ENCODE peak calls at places on chromosomes 3 and 15, in seven cellular contexts. One of them, this sample, is unnamed. For H3K4me1, the result is how much of the 10 kb centered on the place peaks cover.

GRCh38 chr15:38252481-38253311 is at the start of gene SPRED1:
- DNase-seq in esophagus muscularis mucosa: no peak
- DNase-seq in GM23338: peak
- DNase-seq in stomach: peak
- DNase-seq in HCT116: no peak
- DNase-seq in mammary epithelial cell: peak
- DNase-seq in OCI-LY7: peak
- DNase-seq in this sample: peak

GRCh38 chr3:194880940-194881925 is 195.6 kb downstream of the FAM43A start:
- DNase-seq in esophagus muscularis mucosa: peak
- DNase-seq in GM23338: no peak
- DNase-seq in stomach: peak
- DNase-seq in HCT116: no peak
- DNase-seq in mammary epithelial cell: no peak
- DNase-seq in OCI-LY7: no peak
- DNase-seq in this sample: no peak

GRCh38 chr15:77839431-77839830 is 206.7 kb upstream of the LINGO1 start:
- DNase-seq in esophagus muscularis mucosa: no peak
- DNase-seq in GM23338: no peak
- DNase-seq in stomach: no peak
- DNase-seq in HCT116: no peak
- DNase-seq in mammary epithelial cell: no peak
- DNase-seq in OCI-LY7: no peak
- DNase-seq in this sample: no peak

GRCh38 chr3:114846252-114846651 is 300.8 kb downstream of the ZBTB20 start:
- DNase-seq in esophagus muscularis mucosa: no peak
- DNase-seq in GM23338: no peak
- DNase-seq in stomach: no peak
- DNase-seq in HCT116: no peak
- DNase-seq in mammary epithelial cell: no peak
- DNase-seq in OCI-LY7: no peak
- DNase-seq in this sample: no peak

GRCh38 chr15:98785796-98786581 is 137.7 kb downstream of the IGF1R start:
- DNase-seq in esophagus muscularis mucosa: no peak
- DNase-seq in GM23338: peak
- DNase-seq in stomach: peak
- DNase-seq in HCT116: no peak
- DNase-seq in mammary epithelial cell: no peak
- DNase-seq in OCI-LY7: no peak
- DNase-seq in this sample: no peak

GRCh38 chr3:50539887-50540286 is 27.7 kb downstream of the C3orf18 start:
- DNase-seq in esophagus muscularis mucosa: no peak
- DNase-seq in GM23338: no peak
- DNase-seq in stomach: no peak
- DNase-seq in HCT116: no peak
- DNase-seq in mammary epithelial cell: peak
- DNase-seq in OCI-LY7: no peak
- DNase-seq in this sample: no peak

GRCh38 chr3:45677841-45678240 is 11.4 kb upstream of the SACM1L start:
- DNase-seq in esophagus muscularis mucosa: no peak
- DNase-seq in GM23338: no peak
- DNase-seq in stomach: no peak
- DNase-seq in HCT116: no peak
- DNase-seq in mammary epithelial cell: no peak
- DNase-seq in OCI-LY7: no peak
- DNase-seq in this sample: no peak

GRCh38 chr3:171757377-171758034 is 52.8 kb downstream of the PLD1 start:
- DNase-seq in esophagus muscularis mucosa: no peak
- DNase-seq in GM23338: no peak
- DNase-seq in stomach: no peak
- DNase-seq in HCT116: no peak
- DNase-seq in mammary epithelial cell: peak
- DNase-seq in OCI-LY7: no peak
- DNase-seq in this sample: no peak

GRCh38 chr3:133996996-133997395 is 32.7 kb downstream of the SLCO2A1 start:
- DNase-seq in esophagus muscularis mucosa: no peak
- DNase-seq in GM23338: no peak
- DNase-seq in stomach: no peak
- DNase-seq in HCT116: no peak
- DNase-seq in mammary epithelial cell: no peak
- DNase-seq in OCI-LY7: no peak
- DNase-seq in this sample: no peak

GRCh38 chr3:146640955-146641867 is 36.1 kb upstream of the PLSCR5 start:
- DNase-seq in esophagus muscularis mucosa: no peak
- DNase-seq in GM23338: peak
- DNase-seq in stomach: no peak
- DNase-seq in HCT116: peak
- DNase-seq in mammary epithelial cell: peak
- DNase-seq in OCI-LY7: peak
- DNase-seq in this sample: peak

GRCh38 chr3:117144832-117145231 is 435.3 kb downstream of the TUSC7 start:
- DNase-seq in esophagus muscularis mucosa: no peak
- DNase-seq in GM23338: no peak
- DNase-seq in stomach: no peak
- DNase-seq in HCT116: no peak
- DNase-seq in mammary epithelial cell: no peak
- DNase-seq in OCI-LY7: no peak
- DNase-seq in this sample: no peak

GRCh38 chr3:149655826-149656599 is 1.8 kb downstream of the WWTR1 start:
- DNase-seq in esophagus muscularis mucosa: no peak
- DNase-seq in GM23338: no peak
- DNase-seq in stomach: no peak
- DNase-seq in HCT116: no peak
- DNase-seq in mammary epithelial cell: no peak
- DNase-seq in OCI-LY7: no peak
- DNase-seq in this sample: no peak

GRCh38 chr3:41307065-41307464 is 107.8 kb downstream of the CTNNB1 start:
- DNase-seq in esophagus muscularis mucosa: no peak
- DNase-seq in GM23338: no peak
- DNase-seq in stomach: no peak
- DNase-seq in HCT116: no peak
- DNase-seq in mammary epithelial cell: no peak
- DNase-seq in OCI-LY7: no peak
- DNase-seq in this sample: no peak

GRCh38 chr3:64048631-64049061 is 25.4 kb upstream of the PSMD6 start:
- DNase-seq in esophagus muscularis mucosa: no peak
- DNase-seq in GM23338: peak
- DNase-seq in stomach: no peak
- DNase-seq in HCT116: no peak
- DNase-seq in mammary epithelial cell: no peak
- DNase-seq in OCI-LY7: no peak
- DNase-seq in this sample: no peak

GRCh38 chr3:17639257-17639656 is 103.2 kb downstream of the TBC1D5 start:
- DNase-seq in esophagus muscularis mucosa: no peak
- DNase-seq in GM23338: no peak
- DNase-seq in stomach: no peak
- DNase-seq in HCT116: peak
- DNase-seq in mammary epithelial cell: peak
- DNase-seq in OCI-LY7: no peak
- DNase-seq in this sample: no peak

GRCh38 chr3:168096210-168096795 is 579 bp upstream of the GOLIM4 start:
- DNase-seq in esophagus muscularis mucosa: peak
- DNase-seq in GM23338: peak
- DNase-seq in stomach: peak
- DNase-seq in HCT116: peak
- DNase-seq in mammary epithelial cell: peak
- DNase-seq in OCI-LY7: peak
- DNase-seq in this sample: peak

GRCh38 chr3:16849795-16850194 is 35.0 kb upstream of the PLCL2 start:
- DNase-seq in esophagus muscularis mucosa: no peak
- DNase-seq in GM23338: no peak
- DNase-seq in stomach: no peak
- DNase-seq in HCT116: no peak
- DNase-seq in mammary epithelial cell: no peak
- DNase-seq in OCI-LY7: no peak
- DNase-seq in this sample: no peak

GRCh38 chr3:184361932-184362667 is 590 bp downstream of the POLR2H start:
- DNase-seq in esophagus muscularis mucosa: peak
- DNase-seq in GM23338: peak
- DNase-seq in stomach: peak
- DNase-seq in HCT116: peak
- DNase-seq in mammary epithelial cell: peak
- DNase-seq in OCI-LY7: peak
- DNase-seq in this sample: no peak

GRCh38 chr3:24005669-24006068 is 60.6 kb downstream of the NR1D2 start:
- DNase-seq in esophagus muscularis mucosa: no peak
- DNase-seq in GM23338: no peak
- DNase-seq in stomach: no peak
- DNase-seq in HCT116: no peak
- DNase-seq in mammary epithelial cell: no peak
- DNase-seq in OCI-LY7: no peak
- DNase-seq in this sample: no peak

GRCh38 chr15:60255390-60255789 is 142.4 kb downstream of the ANXA2 start:
- DNase-seq in esophagus muscularis mucosa: no peak
- DNase-seq in GM23338: no peak
- DNase-seq in stomach: no peak
- DNase-seq in HCT116: peak
- DNase-seq in mammary epithelial cell: peak
- DNase-seq in OCI-LY7: no peak
- DNase-seq in this sample: no peak

GRCh38 chr3:128385080-128385832 is 81.4 kb downstream of the DNAJB8 start:
- DNase-seq in esophagus muscularis mucosa: no peak
- DNase-seq in GM23338: no peak
- DNase-seq in stomach: peak
- DNase-seq in HCT116: no peak
- DNase-seq in mammary epithelial cell: no peak
- DNase-seq in OCI-LY7: no peak
- DNase-seq in this sample: peak

GRCh38 chr15:99424978-99425665 is 140.7 kb upstream of the MEF2A start:
- DNase-seq in esophagus muscularis mucosa: no peak
- DNase-seq in GM23338: no peak
- DNase-seq in stomach: no peak
- DNase-seq in HCT116: no peak
- DNase-seq in mammary epithelial cell: peak
- DNase-seq in OCI-LY7: no peak
- DNase-seq in this sample: no peak

GRCh38 chr3:182969277-182969676 is 11.1 kb downstream of the DCUN1D1 start:
- DNase-seq in esophagus muscularis mucosa: no peak
- DNase-seq in GM23338: no peak
- DNase-seq in stomach: no peak
- DNase-seq in HCT116: no peak
- DNase-seq in mammary epithelial cell: peak
- DNase-seq in OCI-LY7: no peak
- DNase-seq in this sample: no peak

GRCh38 chr3:124529826-124530571 is 200.3 kb upstream of the UMPS start:
- DNase-seq in esophagus muscularis mucosa: no peak
- DNase-seq in GM23338: peak
- DNase-seq in stomach: no peak
- DNase-seq in HCT116: no peak
- DNase-seq in mammary epithelial cell: peak
- DNase-seq in OCI-LY7: no peak
- DNase-seq in this sample: no peak

DNA sequence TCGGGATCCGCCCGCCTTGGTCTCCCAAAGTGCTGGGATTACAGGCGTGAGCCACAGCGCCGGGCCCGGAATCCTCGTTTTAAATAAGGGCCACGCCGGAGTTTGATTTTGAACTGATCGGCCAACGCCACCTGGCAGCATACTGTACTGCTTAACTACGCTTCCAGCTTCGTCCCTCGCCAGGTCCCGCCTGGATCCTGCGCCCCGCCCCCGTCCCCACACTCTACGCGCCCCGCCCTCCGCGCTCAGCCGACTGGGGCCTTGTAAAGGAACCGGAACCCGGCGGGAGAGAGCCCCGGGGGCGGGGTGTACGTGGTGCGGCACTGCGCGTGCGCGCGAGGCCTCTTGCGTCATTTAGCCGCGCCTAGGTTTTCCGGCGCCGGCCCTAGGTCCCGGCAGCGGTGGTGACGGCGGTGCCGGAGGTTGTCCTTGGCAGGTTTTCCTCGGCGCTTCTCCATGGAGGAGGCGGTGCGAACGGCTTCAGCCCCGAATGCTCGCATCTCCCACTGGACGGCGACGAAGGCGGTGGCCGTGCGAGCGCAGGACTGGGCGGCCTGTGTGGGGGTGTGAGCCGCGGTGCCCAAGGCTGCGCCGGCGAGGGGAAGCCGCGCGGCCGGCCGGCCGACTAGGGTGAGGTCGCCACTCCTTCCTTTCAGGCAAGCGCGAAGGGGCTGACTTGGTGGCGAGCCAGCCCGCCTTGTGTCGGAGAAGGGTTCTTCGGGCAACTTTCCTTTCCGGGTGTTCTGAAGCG is at the start of gene NIPA2:
- DNase-seq in esophagus muscularis mucosa: peak
- DNase-seq in GM23338: peak
- DNase-seq in stomach: peak
- DNase-seq in HCT116: peak
- DNase-seq in mammary epithelial cell: peak
- DNase-seq in OCI-LY7: peak
- DNase-seq in this sample: peak
- TF ChIP-seq CTCF in esophagus muscularis mucosa: no peak
- TF ChIP-seq CTCF in GM23338: no peak
- TF ChIP-seq CTCF in stomach: no peak
- TF ChIP-seq CTCF in HCT116: no peak
- TF ChIP-seq CTCF in mammary epithelial cell: no peak
- TF ChIP-seq CTCF in OCI-LY7: no peak
- TF ChIP-seq CTCF in this sample: peak

GRCh38 chr3:129558076-129558771 is 15.2 kb downstream of the H1-8 start:
- DNase-seq in esophagus muscularis mucosa: no peak
- DNase-seq in GM23338: no peak
- DNase-seq in stomach: no peak
- DNase-seq in HCT116: no peak
- DNase-seq in mammary epithelial cell: no peak
- DNase-seq in OCI-LY7: no peak
- DNase-seq in this sample: no peak
- H3K4me1 ChIP-seq in esophagus muscularis mucosa: half or more
- H3K4me1 ChIP-seq in GM23338: under half
- H3K4me1 ChIP-seq in stomach: half or more
- H3K4me1 ChIP-seq in HCT116: under half
- H3K4me1 ChIP-seq in mammary epithelial cell: under half
- H3K4me1 ChIP-seq in OCI-LY7: half or more
- H3K4me1 ChIP-seq in this sample: under half

DNA sequence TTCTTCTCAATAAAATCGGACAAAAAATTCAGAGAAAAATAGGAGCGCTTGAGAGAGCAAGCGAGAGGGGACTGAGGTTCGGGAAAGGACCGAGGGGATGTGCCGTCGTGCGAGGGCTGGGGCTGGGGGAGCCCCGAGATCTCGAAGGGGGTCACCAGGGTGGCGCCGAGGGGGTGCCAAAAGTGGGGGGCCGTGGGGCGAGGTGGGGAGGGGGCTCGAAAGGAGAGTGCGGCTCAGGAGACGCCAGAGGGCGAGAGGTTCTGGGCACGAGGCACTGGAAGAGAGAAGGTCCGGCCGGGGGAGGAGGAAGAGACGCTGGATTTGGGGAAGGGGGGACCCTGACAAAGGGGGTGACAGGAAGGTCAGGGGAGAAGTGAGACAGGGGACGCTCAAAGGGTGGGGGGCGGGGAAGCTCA is 783 bp downstream of the IGF2BP2 start:
- DNase-seq in esophagus muscularis mucosa: no peak
- DNase-seq in GM23338: peak
- DNase-seq in stomach: peak
- DNase-seq in HCT116: no peak
- DNase-seq in mammary epithelial cell: peak
- DNase-seq in OCI-LY7: no peak
- DNase-seq in this sample: peak
- H3K4me3 ChIP-seq in esophagus muscularis mucosa: peak
- H3K4me3 ChIP-seq in GM23338: peak
- H3K4me3 ChIP-seq in stomach: peak
- H3K4me3 ChIP-seq in HCT116: peak
- H3K4me3 ChIP-seq in mammary epithelial cell: peak
- H3K4me3 ChIP-seq in OCI-LY7: peak
- H3K4me3 ChIP-seq in this sample: peak

GRCh38 chr3:27022096-27022761 is 347.0 kb downstream of the NEK10 start:
- DNase-seq in esophagus muscularis mucosa: no peak
- DNase-seq in GM23338: peak
- DNase-seq in stomach: no peak
- DNase-seq in HCT116: no peak
- DNase-seq in mammary epithelial cell: no peak
- DNase-seq in OCI-LY7: no peak
- DNase-seq in this sample: no peak
- TF ChIP-seq CTCF in esophagus muscularis mucosa: no peak
- TF ChIP-seq CTCF in GM23338: peak
- TF ChIP-seq CTCF in stomach: no peak
- TF ChIP-seq CTCF in HCT116: no peak
- TF ChIP-seq CTCF in mammary epithelial cell: no peak
- TF ChIP-seq CTCF in OCI-LY7: no peak
- TF ChIP-seq CTCF in this sample: no peak